ENCODE peak calls at places on chromosomes 5 and 9, in five cellular contexts. P, Z, D, E and V are unnamed samples.

GRCh38 chr5:175683921-175684320 is 26.1 kb downstream of the HRH2 start:
- DNase-seq in Z (peak; percentile 28), P (no peak), D (peak; percentile 37), E (no peak), V (no peak)

GRCh38 chr5:138459311-138459710 is 6.0 kb upstream of the EGR1 start:
- DNase-seq in E (peak; percentile 34), Z (peak; percentile 68), D (peak; percentile 76), P (no peak), V (no peak)

GRCh38 chr9:127838375-127839078 is 15.9 kb downstream of the ENG start:
- DNase-seq in P (peak; percentile 76), Z (peak; percentile 86), D (peak; percentile 85), E (peak; percentile 97), V (peak; percentile 94)

GRCh38 chr5:116492776-116493175 is 81.8 kb downstream of the SEMA6A start:
- DNase-seq in D (no peak), E (no peak), Z (no peak), P (no peak), V (no peak)

GRCh38 chr5:38060354-38060753 is 198.0 kb upstream of the EGFLAM start:
- DNase-seq in P (peak; percentile 38), D (no peak), E (no peak), Z (no peak), V (no peak)

GRCh38 chr5:65928341-65928752 is 2.0 kb downstream of the ERBIN start:
- DNase-seq in E (peak; percentile 33), Z (no peak), D (no peak), P (no peak), V (no peak)

GRCh38 chr9:111966851-111967250 is 70.2 kb downstream of the UGCG start:
- DNase-seq in D (peak; percentile 56), E (no peak), Z (no peak), P (no peak), V (peak; percentile 67)

GRCh38 chr9:127973169-127974001 is 7.4 kb downstream of the EEIG1 start:
- DNase-seq in E (no peak), Z (no peak), D (peak; percentile 92), P (no peak), V (no peak)

GRCh38 chr5:178542455-178542854 is 47.7 kb downstream of the COL23A1 start:
- DNase-seq in E (no peak), P (no peak), D (peak; percentile 18), Z (no peak), V (peak; percentile 11)

GRCh38 chr5:96893342-96893741 is 17.0 kb downstream of the ERAP2 start:
- DNase-seq in E (peak; percentile 68), Z (no peak), D (no peak), P (no peak), V (peak; percentile 85)

GRCh38 chr5:60370508-60370907 is 329.5 kb downstream of the DEPDC1B start:
- DNase-seq in D (no peak), Z (no peak), E (no peak), P (no peak), V (no peak)

GRCh38 chr9:128098017-128098935 is 29.3 kb downstream of the PTGES2 start:
- DNase-seq in E (peak; percentile 96), P (peak; percentile 94), Z (peak; percentile 95), D (peak; percentile 95), V (peak; percentile 98)

GRCh38 chr9:23552876-23553275 is 273.2 kb downstream of the ELAVL2 start:
- DNase-seq in P (no peak), D (no peak), E (no peak), Z (no peak), V (no peak)

GRCh38 chr5:93600409-93601052 is 17.5 kb downstream of the NR2F1 start:
- DNase-seq in E (no peak), D (no peak), Z (no peak), P (no peak), V (no peak)
- H3K4me3 ChIP-seq in E (no peak overlapping the region), D (no peak overlapping the region), Z (peak overlapping the region; percentile 42), P (no peak overlapping the region), V (no peak overlapping the region)

GRCh38 chr5:54525226-54525625 is 7.7 kb downstream of the SNX18 start:
- DNase-seq in E (no peak), D (no peak), P (no peak), Z (no peak), V (no peak)

GRCh38 chr5:54525692-54526091 is 8.1 kb downstream of the SNX18 start:
- DNase-seq in E (no peak), P (no peak), D (no peak), Z (no peak), V (no peak)

GRCh38 chr5:54524082-54524481 is 6.5 kb downstream of the SNX18 start:
- DNase-seq in E (no peak), Z (no peak), D (no peak), P (no peak), V (no peak)

GRCh38 chr5:54523534-54523933 is 6.0 kb downstream of the SNX18 start:
- DNase-seq in P (no peak), D (no peak), Z (no peak), E (no peak), V (no peak)

DNA sequence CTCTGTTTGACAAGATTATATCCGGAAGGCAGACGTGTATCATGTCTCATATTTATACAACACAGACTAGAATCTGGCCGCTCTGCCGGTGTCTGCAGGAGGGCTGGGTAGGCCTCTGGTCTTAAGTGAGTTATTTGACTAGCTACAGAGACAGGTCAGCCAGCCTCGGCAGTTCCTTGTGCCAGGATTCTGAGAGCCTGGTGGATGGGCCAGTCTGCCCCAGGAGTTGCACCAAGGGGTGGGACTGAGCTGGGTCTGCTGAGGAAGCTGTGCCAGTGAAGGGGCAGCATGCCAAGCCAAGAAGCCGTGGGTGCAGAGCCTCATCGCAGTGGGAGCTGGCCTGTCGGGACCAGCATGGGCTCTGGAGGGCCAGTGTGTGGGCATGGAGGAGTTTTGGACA is 7.1 kb downstream of the SNX18 start:
- DNase-seq in Z (peak; percentile 71), P (peak; percentile 34), D (no peak), E (peak; percentile 32), V (no peak)
- H3K4me3 ChIP-seq in Z (no peak overlapping the region), P (peak overlapping the region; percentile 6), D (peak overlapping the region; percentile 30), E (no peak overlapping the region), V (no peak overlapping the region)

GRCh38 chr9:37424204-37424685 is 1.7 kb downstream of the GRHPR start:
- DNase-seq in D (no peak), P (peak; percentile 37), Z (no peak), E (no peak), V (no peak)
- H3K4me3 ChIP-seq in D (peak overlapping the region; percentile 83), P (no peak overlapping the region), Z (peak overlapping the region; percentile 99), E (no peak overlapping the region), V (peak overlapping the region; percentile 94)

GRCh38 chr5:88954511-88954910 is 71.5 kb upstream of the MEF2C start:
- DNase-seq in Z (no peak), D (no peak), E (no peak), P (no peak), V (no peak)
- H3K4me3 ChIP-seq in Z (no peak overlapping the region), D (no peak overlapping the region), E (no peak overlapping the region), P (no peak overlapping the region), V (no peak overlapping the region)

DNA sequence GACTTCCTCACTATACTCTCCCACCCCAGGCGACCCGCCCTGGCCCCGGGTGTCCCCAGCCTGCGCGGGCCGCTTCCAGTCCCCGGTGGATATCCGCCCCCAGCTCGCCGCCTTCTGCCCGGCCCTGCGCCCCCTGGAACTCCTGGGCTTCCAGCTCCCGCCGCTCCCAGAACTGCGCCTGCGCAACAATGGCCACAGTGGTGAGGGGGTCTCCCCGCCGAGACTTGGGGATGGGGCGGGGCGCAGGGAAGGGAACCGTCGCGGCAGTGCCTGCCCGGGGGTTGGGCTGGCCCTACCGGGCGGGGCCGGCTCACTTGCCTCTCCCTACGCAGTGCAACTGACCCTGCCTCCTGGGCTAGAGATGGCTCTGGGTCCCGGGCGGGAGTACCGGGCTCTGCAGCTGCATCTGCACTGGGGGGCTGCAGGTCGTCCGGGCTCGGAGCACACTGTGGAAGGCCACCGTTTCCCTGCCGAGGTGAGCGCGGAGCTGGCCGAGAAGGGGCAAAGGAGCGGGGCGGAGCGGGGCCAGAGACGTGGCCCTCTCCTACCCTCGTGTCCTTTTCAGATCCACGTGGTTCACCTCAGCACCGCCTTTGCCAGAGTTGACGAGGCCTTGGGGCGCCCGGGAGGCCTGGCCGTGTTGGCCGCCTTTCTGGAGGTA is 2.1 kb downstream of the CA9 start:
- DNase-seq in Z (no peak), P (peak; percentile 60), E (peak; percentile 42), D (peak; percentile 66), V (no peak)
- H3K4me3 ChIP-seq in Z (peak overlapping the region; percentile 60), P (peak overlapping the region; percentile 52), E (peak overlapping the region; percentile 43), D (peak overlapping the region; percentile 72), V (peak overlapping the region; percentile 54)

GRCh38 chr9:34957492-34958410 is at the start of gene PHF24:
- DNase-seq in Z (no peak), E (no peak), D (peak; percentile 40), P (no peak), V (no peak)
- H3K4me3 ChIP-seq in Z (peak within 1 kb of the TSS; percentile 32), E (no peak within 1 kb of the TSS), D (peak within 1 kb of the TSS; percentile 61), P (peak within 1 kb of the TSS; percentile 24), V (no peak within 1 kb of the TSS)

GRCh38 chr5:83715316-83716060 is 5.2 kb downstream of the HAPLN1 start:
- DNase-seq in P (no peak), Z (no peak), D (no peak), E (no peak), V (no peak)

GRCh38 chr5:83720805-83721431 is at the start of gene HAPLN1:
- DNase-seq in P (no peak), Z (no peak), E (no peak), D (no peak), V (no peak)

GRCh38 chr5:83721878-83722779 is 1.5 kb upstream of the HAPLN1 start:
- DNase-seq in E (peak; percentile 71), P (no peak), Z (peak; percentile 79), D (no peak), V (peak; percentile 70)

GRCh38 chr5:83718195-83718825 is 2.3 kb downstream of the HAPLN1 start:
- DNase-seq in Z (no peak), P (no peak), E (peak; percentile 70), D (no peak), V (peak; percentile 85)

GRCh38 chr5:83718936-83719495 is 1.6 kb downstream of the HAPLN1 start:
- DNase-seq in E (no peak), P (no peak), D (no peak), Z (no peak), V (no peak)
- H3K4me3 ChIP-seq in E (no peak overlapping the region), P (no peak overlapping the region), D (no peak overlapping the region), Z (no peak overlapping the region), V (no peak overlapping the region)

DNA sequence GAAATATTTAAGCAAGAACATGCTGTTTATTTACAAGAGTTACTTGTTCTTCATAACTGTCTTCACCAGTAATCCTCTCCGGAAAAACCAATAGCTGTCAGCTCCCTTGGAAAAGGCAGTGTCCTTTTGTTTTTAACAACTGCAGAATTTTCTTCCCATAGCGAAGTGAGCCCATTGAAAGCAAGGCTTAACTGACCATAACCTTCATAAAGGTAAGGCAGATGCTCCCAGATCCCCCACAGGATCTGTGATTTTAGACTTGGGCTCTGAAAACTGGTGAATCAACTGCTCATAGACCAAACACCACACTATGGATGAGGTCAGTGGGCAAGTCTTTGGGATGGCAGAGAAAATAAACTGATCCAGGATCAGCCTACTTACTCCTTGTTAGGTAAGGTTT is 155.0 kb downstream of the GLIS3 start:
- DNase-seq in D (no peak), P (no peak), E (no peak), Z (no peak), V (no peak)
- H3K4me3 ChIP-seq in D (peak overlapping the region; percentile 52), P (no peak overlapping the region), E (no peak overlapping the region), Z (no peak overlapping the region), V (peak overlapping the region; percentile 5)